ENCODE peak calls at places on chromosomes 4 and X, in four cellular contexts. One of them, this sample, is unnamed.

GRCh38 chr4:663438-664428 is 10.3 kb downstream of the ATP5ME start:
- DNase-seq in activated T-helper 1 cell treated with Interleukin-2 at 50 U/mL for 16 hours: peak
- DNase-seq in EL: no peak
- DNase-seq in T-helper 1 cell: peak
- DNase-seq in this sample: peak

GRCh38 chrX:30141966-30142365 is 73.4 kb upstream of the MAGEB2 start:
- DNase-seq in T-helper 1 cell: peak
- DNase-seq in activated T-helper 1 cell treated with Interleukin-2 at 50 U/mL for 16 hours: no peak
- DNase-seq in EL: peak
- DNase-seq in this sample: no peak

GRCh38 chrX:19682712-19683331 is 167.5 kb upstream of the MAP3K15 start:
- DNase-seq in EL: peak
- DNase-seq in activated T-helper 1 cell treated with Interleukin-2 at 50 U/mL for 16 hours: peak
- DNase-seq in T-helper 1 cell: peak
- DNase-seq in this sample: peak

GRCh38 chr4:1984406-1985191 is 24.2 kb downstream of the NELFA start:
- DNase-seq in T-helper 1 cell: no peak
- DNase-seq in activated T-helper 1 cell treated with Interleukin-2 at 50 U/mL for 16 hours: no peak
- DNase-seq in EL: no peak
- DNase-seq in this sample: no peak

GRCh38 chrX:48492293-48492910 is 16.4 kb upstream of the PORCN start:
- DNase-seq in EL: peak
- DNase-seq in T-helper 1 cell: no peak
- DNase-seq in activated T-helper 1 cell treated with Interleukin-2 at 50 U/mL for 16 hours: no peak
- DNase-seq in this sample: no peak

GRCh38 chrX:133513116-133513515 is 97.8 kb upstream of the GPC4 start:
- DNase-seq in activated T-helper 1 cell treated with Interleukin-2 at 50 U/mL for 16 hours: no peak
- DNase-seq in T-helper 1 cell: no peak
- DNase-seq in EL: no peak
- DNase-seq in this sample: no peak

GRCh38 chr4:109990307-109991257 is 77.9 kb downstream of the EGF start:
- DNase-seq in EL: no peak
- DNase-seq in T-helper 1 cell: no peak
- DNase-seq in activated T-helper 1 cell treated with Interleukin-2 at 50 U/mL for 16 hours: no peak
- DNase-seq in this sample: no peak

GRCh38 chrX:20265221-20265725 is 1.4 kb downstream of the RPS6KA3 start:
- DNase-seq in activated T-helper 1 cell treated with Interleukin-2 at 50 U/mL for 16 hours: no peak
- DNase-seq in T-helper 1 cell: peak
- DNase-seq in EL: peak
- DNase-seq in this sample: peak

GRCh38 chr4:48898733-48899431 is 7.7 kb downstream of the OCIAD2 start:
- DNase-seq in EL: no peak
- DNase-seq in activated T-helper 1 cell treated with Interleukin-2 at 50 U/mL for 16 hours: no peak
- DNase-seq in T-helper 1 cell: peak
- DNase-seq in this sample: no peak

GRCh38 chr4:185426960-185427688 is 1.4 kb upstream of the UFSP2 start:
- DNase-seq in T-helper 1 cell: no peak
- DNase-seq in EL: no peak
- DNase-seq in activated T-helper 1 cell treated with Interleukin-2 at 50 U/mL for 16 hours: no peak
- DNase-seq in this sample: no peak

GRCh38 chr4:100517864-100518341 is at the start of gene EMCN:
- DNase-seq in EL: no peak
- DNase-seq in activated T-helper 1 cell treated with Interleukin-2 at 50 U/mL for 16 hours: no peak
- DNase-seq in T-helper 1 cell: no peak
- DNase-seq in this sample: no peak

GRCh38 chrX:67544871-67545771 is 1.3 kb downstream of the AR start:
- DNase-seq in EL: peak
- DNase-seq in activated T-helper 1 cell treated with Interleukin-2 at 50 U/mL for 16 hours: no peak
- DNase-seq in T-helper 1 cell: no peak
- DNase-seq in this sample: no peak

GRCh38 chr4:86242677-86243076 is 117.2 kb downstream of the MAPK10 start:
- DNase-seq in EL: no peak
- DNase-seq in activated T-helper 1 cell treated with Interleukin-2 at 50 U/mL for 16 hours: no peak
- DNase-seq in T-helper 1 cell: no peak
- DNase-seq in this sample: no peak

GRCh38 chr4:113961322-113961698 is 18.1 kb downstream of the ARSJ start:
- DNase-seq in T-helper 1 cell: no peak
- DNase-seq in EL: peak
- DNase-seq in activated T-helper 1 cell treated with Interleukin-2 at 50 U/mL for 16 hours: no peak
- DNase-seq in this sample: no peak

GRCh38 chr4:151407466-151408379 is 1.3 kb upstream of the FHIP1A start:
- DNase-seq in T-helper 1 cell: peak
- DNase-seq in activated T-helper 1 cell treated with Interleukin-2 at 50 U/mL for 16 hours: no peak
- DNase-seq in EL: no peak
- DNase-seq in this sample: no peak

GRCh38 chr4:40471923-40472322 is 136.8 kb downstream of the CHRNA9 start:
- DNase-seq in activated T-helper 1 cell treated with Interleukin-2 at 50 U/mL for 16 hours: no peak
- DNase-seq in T-helper 1 cell: no peak
- DNase-seq in EL: no peak
- DNase-seq in this sample: no peak

GRCh38 chrX:129957241-129958099 is 25.0 kb upstream of the BCORL1 start:
- DNase-seq in T-helper 1 cell: peak
- DNase-seq in EL: peak
- DNase-seq in activated T-helper 1 cell treated with Interleukin-2 at 50 U/mL for 16 hours: no peak
- DNase-seq in this sample: no peak

GRCh38 chr4:90099795-90100194 is 27.4 kb upstream of the CCSER1 start:
- DNase-seq in EL: no peak
- DNase-seq in activated T-helper 1 cell treated with Interleukin-2 at 50 U/mL for 16 hours: no peak
- DNase-seq in T-helper 1 cell: no peak
- DNase-seq in this sample: no peak

GRCh38 chrX:14697453-14697852 is 168.1 kb downstream of the GLRA2 start:
- DNase-seq in T-helper 1 cell: peak
- DNase-seq in activated T-helper 1 cell treated with Interleukin-2 at 50 U/mL for 16 hours: no peak
- DNase-seq in EL: peak
- DNase-seq in this sample: no peak

GRCh38 chr4:169305651-169306050 is 34.9 kb upstream of the SH3RF1 start:
- DNase-seq in EL: peak
- DNase-seq in activated T-helper 1 cell treated with Interleukin-2 at 50 U/mL for 16 hours: no peak
- DNase-seq in T-helper 1 cell: no peak
- DNase-seq in this sample: no peak

GRCh38 chrX:10050481-10050880 is 83.3 kb downstream of the CLDN34 start:
- DNase-seq in T-helper 1 cell: no peak
- DNase-seq in activated T-helper 1 cell treated with Interleukin-2 at 50 U/mL for 16 hours: no peak
- DNase-seq in EL: no peak
- DNase-seq in this sample: no peak

GRCh38 chrX:75096331-75096730 is 59.8 kb downstream of the ABCB7 start:
- DNase-seq in EL: no peak
- DNase-seq in activated T-helper 1 cell treated with Interleukin-2 at 50 U/mL for 16 hours: no peak
- DNase-seq in T-helper 1 cell: no peak
- DNase-seq in this sample: no peak

GRCh38 chr4:19774690-19775256 is 476.9 kb upstream of the SLIT2 start:
- DNase-seq in activated T-helper 1 cell treated with Interleukin-2 at 50 U/mL for 16 hours: no peak
- DNase-seq in T-helper 1 cell: no peak
- DNase-seq in EL: peak
- DNase-seq in this sample: no peak

GRCh38 chrX:17442898-17443297 is 67.9 kb downstream of the NHS start:
- DNase-seq in T-helper 1 cell: no peak
- DNase-seq in activated T-helper 1 cell treated with Interleukin-2 at 50 U/mL for 16 hours: no peak
- DNase-seq in EL: no peak
- DNase-seq in this sample: no peak

GRCh38 chrX:143466130-143466529 is 51.1 kb downstream of the SPANXN3 start:
- DNase-seq in EL: no peak
- DNase-seq in activated T-helper 1 cell treated with Interleukin-2 at 50 U/mL for 16 hours: no peak
- DNase-seq in T-helper 1 cell: no peak
- DNase-seq in this sample: no peak

GRCh38 chr4:29704059-29704458 is 1016.1 kb upstream of the PCDH7 start:
- DNase-seq in EL: no peak
- DNase-seq in activated T-helper 1 cell treated with Interleukin-2 at 50 U/mL for 16 hours: no peak
- DNase-seq in T-helper 1 cell: no peak
- DNase-seq in this sample: no peak

GRCh38 chrX:22159071-22159470 is 113.6 kb upstream of the CBLL2 start:
- DNase-seq in activated T-helper 1 cell treated with Interleukin-2 at 50 U/mL for 16 hours: no peak
- DNase-seq in T-helper 1 cell: no peak
- DNase-seq in EL: peak
- DNase-seq in this sample: no peak

GRCh38 chr4:105710678-105711077 is 2.1 kb downstream of the GSTCD start:
- DNase-seq in T-helper 1 cell: no peak
- DNase-seq in EL: peak
- DNase-seq in activated T-helper 1 cell treated with Interleukin-2 at 50 U/mL for 16 hours: no peak
- DNase-seq in this sample: no peak

GRCh38 chr4:107283587-107284559 is 247.8 kb upstream of the DKK2 start:
- DNase-seq in T-helper 1 cell: no peak
- DNase-seq in activated T-helper 1 cell treated with Interleukin-2 at 50 U/mL for 16 hours: no peak
- DNase-seq in EL: peak
- DNase-seq in this sample: no peak

GRCh38 chrX:20432048-20432447 is 165.3 kb upstream of the RPS6KA3 start:
- DNase-seq in activated T-helper 1 cell treated with Interleukin-2 at 50 U/mL for 16 hours: no peak
- DNase-seq in EL: peak
- DNase-seq in T-helper 1 cell: no peak
- DNase-seq in this sample: no peak

GRCh38 chr4:88575222-88575621 is 17.1 kb upstream of the HERC3 start:
- DNase-seq in EL: no peak
- DNase-seq in T-helper 1 cell: no peak
- DNase-seq in activated T-helper 1 cell treated with Interleukin-2 at 50 U/mL for 16 hours: no peak
- DNase-seq in this sample: no peak

GRCh38 chrX:129637217-129638109 is 17.3 kb downstream of the APLN start:
- DNase-seq in T-helper 1 cell: peak
- DNase-seq in EL: peak
- DNase-seq in activated T-helper 1 cell treated with Interleukin-2 at 50 U/mL for 16 hours: peak
- DNase-seq in this sample: peak

GRCh38 chr4:57114973-57115372 is 4.8 kb upstream of the IGFBP7 start:
- DNase-seq in T-helper 1 cell: no peak
- DNase-seq in EL: peak
- DNase-seq in activated T-helper 1 cell treated with Interleukin-2 at 50 U/mL for 16 hours: no peak
- DNase-seq in this sample: no peak

GRCh38 chrX:41922125-41922521 is 1.2 kb downstream of the CASK start:
- DNase-seq in activated T-helper 1 cell treated with Interleukin-2 at 50 U/mL for 16 hours: no peak
- DNase-seq in T-helper 1 cell: peak
- DNase-seq in EL: peak
- DNase-seq in this sample: no peak

GRCh38 chrX:41391606-41392005 is 55.5 kb upstream of the NYX start:
- DNase-seq in activated T-helper 1 cell treated with Interleukin-2 at 50 U/mL for 16 hours: no peak
- DNase-seq in T-helper 1 cell: no peak
- DNase-seq in EL: no peak
- DNase-seq in this sample: no peak

GRCh38 chrX:84156831-84157230 is 31.2 kb downstream of the RPS6KA6 start:
- DNase-seq in activated T-helper 1 cell treated with Interleukin-2 at 50 U/mL for 16 hours: no peak
- DNase-seq in T-helper 1 cell: no peak
- DNase-seq in EL: peak
- DNase-seq in this sample: no peak

GRCh38 chrX:145821291-145821897 is 3.8 kb downstream of the SLITRK2 start:
- DNase-seq in T-helper 1 cell: no peak
- DNase-seq in EL: no peak
- DNase-seq in activated T-helper 1 cell treated with Interleukin-2 at 50 U/mL for 16 hours: no peak
- DNase-seq in this sample: no peak

GRCh38 chr4:19945979-19946380 is 305.7 kb upstream of the SLIT2 start:
- DNase-seq in EL: peak
- DNase-seq in T-helper 1 cell: no peak
- DNase-seq in activated T-helper 1 cell treated with Interleukin-2 at 50 U/mL for 16 hours: no peak
- DNase-seq in this sample: no peak

GRCh38 chr4:139776235-139776634 is 110.6 kb downstream of the MGST2 start:
- DNase-seq in T-helper 1 cell: no peak
- DNase-seq in EL: no peak
- DNase-seq in activated T-helper 1 cell treated with Interleukin-2 at 50 U/mL for 16 hours: no peak
- DNase-seq in this sample: no peak

GRCh38 chr4:88963817-88964216 is 93.2 kb downstream of the FAM13A start:
- DNase-seq in EL: peak
- DNase-seq in T-helper 1 cell: peak
- DNase-seq in activated T-helper 1 cell treated with Interleukin-2 at 50 U/mL for 16 hours: no peak
- DNase-seq in this sample: no peak